ENCODE peak calls at places on chromosome 14, in ten cellular contexts. One of them, this sample, is unnamed.

GRCh38 chr14:35406811-35407630 is 2.5 kb upstream of the NFKBIA start:
- DNase-seq in IMR-90: peak
- DNase-seq in spleen: no peak
- DNase-seq in heart left ventricle: no peak
- DNase-seq in SK-N-MC: no peak
- DNase-seq in CD4-positive, CD25-positive, alpha-beta regulatory T cell: peak
- DNase-seq in right lobe of liver: no peak
- DNase-seq in neural progenitor cell: peak
- DNase-seq in HCT116: peak
- DNase-seq in Panc1: no peak
- DNase-seq in this sample: no peak

GRCh38 chr14:88232783-88233182 is 90.3 kb downstream of the KCNK10 start:
- DNase-seq in IMR-90: no peak
- DNase-seq in spleen: no peak
- DNase-seq in heart left ventricle: no peak
- DNase-seq in SK-N-MC: no peak
- DNase-seq in CD4-positive, CD25-positive, alpha-beta regulatory T cell: no peak
- DNase-seq in right lobe of liver: no peak
- DNase-seq in neural progenitor cell: peak
- DNase-seq in HCT116: no peak
- DNase-seq in Panc1: no peak
- DNase-seq in this sample: no peak

GRCh38 chr14:20477211-20477876 is 8.1 kb downstream of the PNP start:
- DNase-seq in IMR-90: peak
- DNase-seq in spleen: no peak
- DNase-seq in heart left ventricle: peak
- DNase-seq in SK-N-MC: no peak
- DNase-seq in CD4-positive, CD25-positive, alpha-beta regulatory T cell: peak
- DNase-seq in right lobe of liver: peak
- DNase-seq in neural progenitor cell: no peak
- DNase-seq in HCT116: no peak
- DNase-seq in Panc1: no peak
- DNase-seq in this sample: no peak

GRCh38 chr14:96762650-96763049 is 34.5 kb upstream of the VRK1 start:
- DNase-seq in IMR-90: peak
- DNase-seq in spleen: no peak
- DNase-seq in heart left ventricle: no peak
- DNase-seq in SK-N-MC: peak
- DNase-seq in CD4-positive, CD25-positive, alpha-beta regulatory T cell: peak
- DNase-seq in right lobe of liver: no peak
- DNase-seq in neural progenitor cell: peak
- DNase-seq in HCT116: peak
- DNase-seq in Panc1: peak
- DNase-seq in this sample: no peak

GRCh38 chr14:90140956-90141316 is 79.1 kb downstream of the KCNK13 start:
- DNase-seq in IMR-90: peak
- DNase-seq in spleen: no peak
- DNase-seq in heart left ventricle: no peak
- DNase-seq in SK-N-MC: no peak
- DNase-seq in CD4-positive, CD25-positive, alpha-beta regulatory T cell: no peak
- DNase-seq in right lobe of liver: no peak
- DNase-seq in neural progenitor cell: no peak
- DNase-seq in HCT116: no peak
- DNase-seq in Panc1: no peak
- DNase-seq in this sample: no peak

GRCh38 chr14:78790262-78790661 is 620.1 kb downstream of the NRXN3 start:
- DNase-seq in IMR-90: no peak
- DNase-seq in spleen: no peak
- DNase-seq in heart left ventricle: no peak
- DNase-seq in SK-N-MC: no peak
- DNase-seq in CD4-positive, CD25-positive, alpha-beta regulatory T cell: no peak
- DNase-seq in right lobe of liver: no peak
- DNase-seq in neural progenitor cell: peak
- DNase-seq in HCT116: no peak
- DNase-seq in Panc1: no peak
- DNase-seq in this sample: no peak

GRCh38 chr14:77761205-77761931 is 412 bp upstream of the SNW1 start:
- DNase-seq in IMR-90: peak
- DNase-seq in spleen: no peak
- DNase-seq in heart left ventricle: peak
- DNase-seq in SK-N-MC: peak
- DNase-seq in CD4-positive, CD25-positive, alpha-beta regulatory T cell: no peak
- DNase-seq in right lobe of liver: peak
- DNase-seq in neural progenitor cell: peak
- DNase-seq in HCT116: no peak
- DNase-seq in Panc1: peak
- DNase-seq in this sample: no peak

GRCh38 chr14:77372304-77372841 is 4.5 kb downstream of the TMED8 start:
- DNase-seq in IMR-90: peak
- DNase-seq in spleen: no peak
- DNase-seq in heart left ventricle: no peak
- DNase-seq in SK-N-MC: no peak
- DNase-seq in CD4-positive, CD25-positive, alpha-beta regulatory T cell: peak
- DNase-seq in right lobe of liver: no peak
- DNase-seq in neural progenitor cell: peak
- DNase-seq in HCT116: no peak
- DNase-seq in Panc1: no peak
- DNase-seq in this sample: no peak

GRCh38 chr14:21612324-21612723 is 22.4 kb downstream of the OR10G2 start:
- DNase-seq in IMR-90: no peak
- DNase-seq in spleen: no peak
- DNase-seq in heart left ventricle: no peak
- DNase-seq in SK-N-MC: no peak
- DNase-seq in CD4-positive, CD25-positive, alpha-beta regulatory T cell: no peak
- DNase-seq in right lobe of liver: no peak
- DNase-seq in neural progenitor cell: no peak
- DNase-seq in HCT116: no peak
- DNase-seq in Panc1: no peak
- DNase-seq in this sample: no peak

GRCh38 chr14:97380539-97380941 is 583.4 kb downstream of the VRK1 start:
- DNase-seq in IMR-90: no peak
- DNase-seq in spleen: no peak
- DNase-seq in heart left ventricle: no peak
- DNase-seq in SK-N-MC: no peak
- DNase-seq in CD4-positive, CD25-positive, alpha-beta regulatory T cell: no peak
- DNase-seq in right lobe of liver: no peak
- DNase-seq in neural progenitor cell: no peak
- DNase-seq in HCT116: peak
- DNase-seq in Panc1: no peak
- DNase-seq in this sample: no peak

GRCh38 chr14:65791551-65791981 is 379.0 kb downstream of the FUT8 start:
- DNase-seq in IMR-90: peak
- DNase-seq in spleen: no peak
- DNase-seq in heart left ventricle: no peak
- DNase-seq in SK-N-MC: no peak
- DNase-seq in CD4-positive, CD25-positive, alpha-beta regulatory T cell: peak
- DNase-seq in right lobe of liver: no peak
- DNase-seq in neural progenitor cell: no peak
- DNase-seq in HCT116: no peak
- DNase-seq in Panc1: no peak
- DNase-seq in this sample: no peak

GRCh38 chr14:48943913-48944312 is 642.3 kb downstream of the RPS29 start:
- DNase-seq in IMR-90: no peak
- DNase-seq in spleen: no peak
- DNase-seq in heart left ventricle: no peak
- DNase-seq in SK-N-MC: no peak
- DNase-seq in CD4-positive, CD25-positive, alpha-beta regulatory T cell: no peak
- DNase-seq in right lobe of liver: no peak
- DNase-seq in neural progenitor cell: no peak
- DNase-seq in HCT116: no peak
- DNase-seq in Panc1: no peak
- DNase-seq in this sample: no peak

GRCh38 chr14:35122696-35123387 is 490 bp downstream of the PRORP start:
- DNase-seq in IMR-90: peak
- DNase-seq in spleen: peak
- DNase-seq in heart left ventricle: no peak
- DNase-seq in SK-N-MC: no peak
- DNase-seq in CD4-positive, CD25-positive, alpha-beta regulatory T cell: no peak
- DNase-seq in right lobe of liver: no peak
- DNase-seq in neural progenitor cell: no peak
- DNase-seq in HCT116: no peak
- DNase-seq in Panc1: no peak
- DNase-seq in this sample: no peak

GRCh38 chr14:99568567-99569560 is 35.1 kb downstream of the CCDC85C start:
- DNase-seq in IMR-90: peak
- DNase-seq in spleen: no peak
- DNase-seq in heart left ventricle: peak
- DNase-seq in SK-N-MC: no peak
- DNase-seq in CD4-positive, CD25-positive, alpha-beta regulatory T cell: no peak
- DNase-seq in right lobe of liver: no peak
- DNase-seq in neural progenitor cell: no peak
- DNase-seq in HCT116: no peak
- DNase-seq in Panc1: no peak
- DNase-seq in this sample: no peak

GRCh38 chr14:72053662-72054061 is 121.4 kb downstream of the RGS6 start:
- DNase-seq in IMR-90: no peak
- DNase-seq in spleen: no peak
- DNase-seq in heart left ventricle: no peak
- DNase-seq in SK-N-MC: no peak
- DNase-seq in CD4-positive, CD25-positive, alpha-beta regulatory T cell: no peak
- DNase-seq in right lobe of liver: no peak
- DNase-seq in neural progenitor cell: no peak
- DNase-seq in HCT116: no peak
- DNase-seq in Panc1: no peak
- DNase-seq in this sample: no peak

GRCh38 chr14:79915411-79915810 is 295.9 kb downstream of the DIO2 start:
- DNase-seq in IMR-90: no peak
- DNase-seq in spleen: no peak
- DNase-seq in heart left ventricle: no peak
- DNase-seq in SK-N-MC: no peak
- DNase-seq in CD4-positive, CD25-positive, alpha-beta regulatory T cell: no peak
- DNase-seq in right lobe of liver: no peak
- DNase-seq in neural progenitor cell: no peak
- DNase-seq in HCT116: no peak
- DNase-seq in Panc1: no peak
- DNase-seq in this sample: no peak

DNA sequence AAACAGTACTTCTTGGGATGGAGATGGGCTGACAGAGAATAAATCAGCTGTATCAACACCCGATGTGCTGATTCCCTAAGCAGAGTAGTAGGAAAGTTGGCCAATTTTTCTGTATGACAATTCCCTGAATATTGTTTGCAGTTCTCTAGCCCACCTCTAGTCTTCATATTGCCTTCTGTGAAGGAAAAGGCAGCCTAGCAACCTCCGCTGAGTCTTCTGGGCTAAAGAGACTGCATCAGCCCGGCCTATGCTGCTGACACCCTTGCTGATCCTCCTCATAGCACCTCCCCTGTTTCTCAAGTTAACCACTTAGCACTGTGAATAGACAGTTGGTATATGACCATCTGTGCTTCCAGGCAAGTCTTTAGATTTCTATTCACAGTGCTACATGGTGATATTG is 161.1 kb upstream of the EGLN3 start:
- DNase-seq in IMR-90: no peak
- DNase-seq in spleen: no peak
- DNase-seq in heart left ventricle: no peak
- DNase-seq in SK-N-MC: no peak
- DNase-seq in CD4-positive, CD25-positive, alpha-beta regulatory T cell: no peak
- DNase-seq in right lobe of liver: no peak
- DNase-seq in neural progenitor cell: peak
- DNase-seq in HCT116: no peak
- DNase-seq in Panc1: no peak
- DNase-seq in this sample: no peak
- H3K27ac ChIP-seq in IMR-90: no peak
- H3K27ac ChIP-seq in spleen: no peak
- H3K27ac ChIP-seq in heart left ventricle: no peak
- H3K27ac ChIP-seq in SK-N-MC: no peak
- H3K27ac ChIP-seq in CD4-positive, CD25-positive, alpha-beta regulatory T cell: no peak
- H3K27ac ChIP-seq in right lobe of liver: no peak
- H3K27ac ChIP-seq in neural progenitor cell: no peak
- H3K27ac ChIP-seq in HCT116: no peak
- H3K27ac ChIP-seq in Panc1: peak
- H3K27ac ChIP-seq in this sample: no peak

GRCh38 chr14:73770977-73771847 is 57.0 kb upstream of the PNMA1 start:
- DNase-seq in IMR-90: no peak
- DNase-seq in spleen: peak
- DNase-seq in heart left ventricle: peak
- DNase-seq in SK-N-MC: no peak
- DNase-seq in CD4-positive, CD25-positive, alpha-beta regulatory T cell: no peak
- DNase-seq in right lobe of liver: peak
- DNase-seq in neural progenitor cell: no peak
- DNase-seq in HCT116: no peak
- DNase-seq in Panc1: no peak
- DNase-seq in this sample: no peak
- H3K27ac ChIP-seq in IMR-90: peak
- H3K27ac ChIP-seq in spleen: peak
- H3K27ac ChIP-seq in heart left ventricle: peak
- H3K27ac ChIP-seq in SK-N-MC: no peak
- H3K27ac ChIP-seq in CD4-positive, CD25-positive, alpha-beta regulatory T cell: peak
- H3K27ac ChIP-seq in right lobe of liver: peak
- H3K27ac ChIP-seq in neural progenitor cell: no peak
- H3K27ac ChIP-seq in HCT116: no peak
- H3K27ac ChIP-seq in Panc1: peak
- H3K27ac ChIP-seq in this sample: peak

GRCh38 chr14:93036652-93037341 is 78.9 kb downstream of the ITPK1 start:
- DNase-seq in IMR-90: no peak
- DNase-seq in spleen: peak
- DNase-seq in heart left ventricle: no peak
- DNase-seq in SK-N-MC: no peak
- DNase-seq in CD4-positive, CD25-positive, alpha-beta regulatory T cell: no peak
- DNase-seq in right lobe of liver: peak
- DNase-seq in neural progenitor cell: peak
- DNase-seq in HCT116: no peak
- DNase-seq in Panc1: no peak
- DNase-seq in this sample: no peak
- H3K27ac ChIP-seq in IMR-90: no peak
- H3K27ac ChIP-seq in spleen: peak
- H3K27ac ChIP-seq in heart left ventricle: peak
- H3K27ac ChIP-seq in SK-N-MC: no peak
- H3K27ac ChIP-seq in CD4-positive, CD25-positive, alpha-beta regulatory T cell: no peak
- H3K27ac ChIP-seq in right lobe of liver: no peak
- H3K27ac ChIP-seq in neural progenitor cell: no peak
- H3K27ac ChIP-seq in HCT116: no peak
- H3K27ac ChIP-seq in Panc1: no peak
- H3K27ac ChIP-seq in this sample: peak

DNA sequence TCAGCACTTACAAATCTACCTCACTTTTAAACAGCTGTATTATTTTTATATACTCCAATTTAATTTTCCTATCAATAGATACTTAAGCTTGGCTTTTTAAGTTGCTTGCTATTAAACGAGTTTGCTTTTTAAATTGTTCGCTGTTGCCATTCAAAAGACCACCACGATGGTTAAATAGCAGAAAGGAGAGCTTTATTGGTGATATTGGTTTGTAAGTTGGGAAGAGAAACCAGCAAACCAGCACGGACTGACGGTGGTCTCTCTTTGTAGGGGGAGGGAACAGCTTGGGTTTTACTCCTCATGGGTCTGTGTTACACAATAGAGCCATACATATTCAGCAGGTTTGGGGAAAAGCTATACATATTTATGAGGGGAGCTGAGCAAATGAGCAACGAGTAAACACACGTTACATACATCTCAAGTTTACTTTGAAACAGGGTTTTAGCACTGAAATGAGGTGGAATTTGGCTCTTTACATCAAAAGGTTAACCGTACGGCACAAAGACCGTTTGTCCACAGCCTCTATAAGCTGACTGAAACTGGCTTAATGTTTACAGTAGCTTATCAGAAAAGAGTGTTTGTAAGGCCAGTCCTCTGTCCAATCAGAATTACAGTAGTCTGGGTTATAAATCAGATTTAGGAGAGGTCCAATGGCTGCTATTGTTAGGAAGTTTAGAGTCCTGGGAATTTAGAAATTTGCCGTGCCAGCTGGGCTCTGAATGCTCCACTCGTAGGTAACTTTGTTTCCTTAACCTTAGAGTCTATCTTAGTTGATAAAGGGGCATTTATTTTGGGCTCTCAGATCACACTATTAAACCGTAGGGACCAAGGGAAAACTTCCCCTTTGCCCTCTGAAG is 69.7 kb upstream of the DHRS4 start:
- DNase-seq in IMR-90: no peak
- DNase-seq in spleen: no peak
- DNase-seq in heart left ventricle: no peak
- DNase-seq in SK-N-MC: peak
- DNase-seq in CD4-positive, CD25-positive, alpha-beta regulatory T cell: no peak
- DNase-seq in right lobe of liver: no peak
- DNase-seq in neural progenitor cell: no peak
- DNase-seq in HCT116: no peak
- DNase-seq in Panc1: no peak
- DNase-seq in this sample: no peak
- H3K27ac ChIP-seq in IMR-90: no peak
- H3K27ac ChIP-seq in spleen: no peak
- H3K27ac ChIP-seq in heart left ventricle: no peak
- H3K27ac ChIP-seq in SK-N-MC: peak
- H3K27ac ChIP-seq in CD4-positive, CD25-positive, alpha-beta regulatory T cell: no peak
- H3K27ac ChIP-seq in right lobe of liver: no peak
- H3K27ac ChIP-seq in neural progenitor cell: no peak
- H3K27ac ChIP-seq in HCT116: no peak
- H3K27ac ChIP-seq in Panc1: no peak
- H3K27ac ChIP-seq in this sample: no peak